ENCODE peak calls at places on chromosomes 16 and 17, in five cellular contexts. One of them, this sample, is unnamed.
A peak's percentile ranks its signal among the peaks of the same experiment; 100 is the strongest.

GRCh38 chr17:32519769-32520701 is 33.2 kb downstream of the CDK5R1 start:
- DNase-seq in H1: no peak
- DNase-seq in IMR-90: no peak
- DNase-seq in H9: peak; percentile 55
- DNase-seq in mesendoderm: peak; percentile 80
- DNase-seq in this sample: peak; percentile 35

GRCh38 chr16:62661435-62661834 is 625.2 kb upstream of the CDH8 start:
- DNase-seq in H1: no peak
- DNase-seq in IMR-90: no peak
- DNase-seq in H9: no peak
- DNase-seq in mesendoderm: no peak
- DNase-seq in this sample: no peak

GRCh38 chr17:51869387-51869786 is 289.1 kb downstream of the CA10 start:
- DNase-seq in H1: no peak
- DNase-seq in IMR-90: no peak
- DNase-seq in H9: peak; percentile 54
- DNase-seq in mesendoderm: peak; percentile 71
- DNase-seq in this sample: peak; percentile 73

GRCh38 chr17:29778936-29779811 is 150.9 kb downstream of the SSH2 start:
- DNase-seq in H1: no peak
- DNase-seq in IMR-90: peak; percentile 46
- DNase-seq in H9: peak; percentile 61
- DNase-seq in mesendoderm: peak; percentile 42
- DNase-seq in this sample: peak; percentile 43

GRCh38 chr17:75194879-75195278 is 10.6 kb upstream of the NUP85 start:
- DNase-seq in H1: no peak
- DNase-seq in IMR-90: no peak
- DNase-seq in H9: no peak
- DNase-seq in mesendoderm: no peak
- DNase-seq in this sample: no peak

GRCh38 chr17:48310748-48311213 is 119.2 kb downstream of the SKAP1 start:
- DNase-seq in H1: no peak
- DNase-seq in IMR-90: no peak
- DNase-seq in H9: peak; percentile 39
- DNase-seq in mesendoderm: no peak
- DNase-seq in this sample: peak; percentile 33

GRCh38 chr17:81092518-81093095 is 57.7 kb downstream of the BAIAP2 start:
- DNase-seq in H1: no peak
- DNase-seq in IMR-90: no peak
- DNase-seq in H9: no peak
- DNase-seq in mesendoderm: no peak
- DNase-seq in this sample: no peak

GRCh38 chr17:3750926-3751325 is 27.2 kb downstream of the HASPIN start:
- DNase-seq in H1: no peak
- DNase-seq in IMR-90: no peak
- DNase-seq in H9: no peak
- DNase-seq in mesendoderm: no peak
- DNase-seq in this sample: no peak

GRCh38 chr16:57167951-57168350 is 17.9 kb downstream of the PSME3IP1 start:
- DNase-seq in H1: no peak
- DNase-seq in IMR-90: peak; percentile 83
- DNase-seq in H9: no peak
- DNase-seq in mesendoderm: peak; percentile 64
- DNase-seq in this sample: peak; percentile 44

GRCh38 chr16:51306116-51306515 is 155.0 kb upstream of the SALL1 start:
- DNase-seq in H1: no peak
- DNase-seq in IMR-90: no peak
- DNase-seq in H9: no peak
- DNase-seq in mesendoderm: no peak
- DNase-seq in this sample: no peak

GRCh38 chr17:10557422-10557821 is 8.0 kb upstream of the MYH2 start:
- DNase-seq in H1: no peak
- DNase-seq in IMR-90: no peak
- DNase-seq in H9: no peak
- DNase-seq in mesendoderm: no peak
- DNase-seq in this sample: no peak

GRCh38 chr16:519841-520687 is 7.4 kb upstream of the CAPN15 start:
- DNase-seq in H1: no peak
- DNase-seq in IMR-90: no peak
- DNase-seq in H9: no peak
- DNase-seq in mesendoderm: no peak
- DNase-seq in this sample: no peak

GRCh38 chr17:79294459-79295071 is 219.9 kb downstream of the ENGASE start:
- DNase-seq in H1: peak; percentile 62
- DNase-seq in IMR-90: peak; percentile 29
- DNase-seq in H9: peak; percentile 93
- DNase-seq in mesendoderm: peak; percentile 88
- DNase-seq in this sample: peak; percentile 85

GRCh38 chr17:43674394-43674793 is 12.7 kb upstream of the MEOX1 start:
- DNase-seq in H1: no peak
- DNase-seq in IMR-90: no peak
- DNase-seq in H9: no peak
- DNase-seq in mesendoderm: no peak
- DNase-seq in this sample: no peak

GRCh38 chr17:43114101-43114691 is 11.0 kb downstream of the BRCA1 start:
- DNase-seq in H1: no peak
- DNase-seq in IMR-90: no peak
- DNase-seq in H9: no peak
- DNase-seq in mesendoderm: no peak
- DNase-seq in this sample: no peak

GRCh38 chr17:17181666-17182600 is 24.2 kb downstream of the PLD6 start:
- DNase-seq in H1: no peak
- DNase-seq in IMR-90: no peak
- DNase-seq in H9: no peak
- DNase-seq in mesendoderm: no peak
- DNase-seq in this sample: no peak

GRCh38 chr17:40418428-40418706 is 671 bp upstream of the TOP2A start:
- DNase-seq in H1: no peak
- DNase-seq in IMR-90: no peak
- DNase-seq in H9: no peak
- DNase-seq in mesendoderm: no peak
- DNase-seq in this sample: no peak

GRCh38 chr17:79758260-79758659 is 19.7 kb upstream of the CBX2 start:
- DNase-seq in H1: no peak
- DNase-seq in IMR-90: no peak
- DNase-seq in H9: no peak
- DNase-seq in mesendoderm: no peak
- DNase-seq in this sample: no peak

DNA sequence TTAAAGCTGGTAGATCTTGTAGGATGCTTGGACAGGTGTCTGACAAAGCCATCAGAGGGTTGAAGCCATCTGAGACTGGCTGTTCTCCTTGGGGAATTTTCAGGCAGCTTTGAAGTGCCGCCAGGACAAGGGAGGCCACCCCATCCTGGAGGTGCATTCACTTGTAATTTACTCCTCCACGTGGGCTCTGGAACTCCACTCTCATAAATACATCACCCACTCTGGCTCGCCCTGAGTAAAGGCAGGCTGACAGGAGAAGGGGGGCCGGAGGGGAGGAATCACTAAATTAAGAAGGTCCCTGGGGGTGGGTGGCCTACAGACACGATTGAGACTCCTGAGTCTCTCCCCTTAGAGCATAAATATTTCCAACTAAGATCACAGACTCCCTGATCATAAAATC is 56.3 kb upstream of the HNF1B start:
- DNase-seq in H1: no peak
- DNase-seq in IMR-90: no peak
- DNase-seq in H9: no peak
- DNase-seq in mesendoderm: no peak
- DNase-seq in this sample: no peak
- H2AK5ac ChIP-seq in H1: no peak overlapping the region
- H2AK5ac ChIP-seq in IMR-90: no peak overlapping the region
- H2AK5ac ChIP-seq in H9: no peak overlapping the region
- H2AK5ac ChIP-seq in mesendoderm: no peak overlapping the region
- H2AK5ac ChIP-seq in this sample: no peak overlapping the region

DNA sequence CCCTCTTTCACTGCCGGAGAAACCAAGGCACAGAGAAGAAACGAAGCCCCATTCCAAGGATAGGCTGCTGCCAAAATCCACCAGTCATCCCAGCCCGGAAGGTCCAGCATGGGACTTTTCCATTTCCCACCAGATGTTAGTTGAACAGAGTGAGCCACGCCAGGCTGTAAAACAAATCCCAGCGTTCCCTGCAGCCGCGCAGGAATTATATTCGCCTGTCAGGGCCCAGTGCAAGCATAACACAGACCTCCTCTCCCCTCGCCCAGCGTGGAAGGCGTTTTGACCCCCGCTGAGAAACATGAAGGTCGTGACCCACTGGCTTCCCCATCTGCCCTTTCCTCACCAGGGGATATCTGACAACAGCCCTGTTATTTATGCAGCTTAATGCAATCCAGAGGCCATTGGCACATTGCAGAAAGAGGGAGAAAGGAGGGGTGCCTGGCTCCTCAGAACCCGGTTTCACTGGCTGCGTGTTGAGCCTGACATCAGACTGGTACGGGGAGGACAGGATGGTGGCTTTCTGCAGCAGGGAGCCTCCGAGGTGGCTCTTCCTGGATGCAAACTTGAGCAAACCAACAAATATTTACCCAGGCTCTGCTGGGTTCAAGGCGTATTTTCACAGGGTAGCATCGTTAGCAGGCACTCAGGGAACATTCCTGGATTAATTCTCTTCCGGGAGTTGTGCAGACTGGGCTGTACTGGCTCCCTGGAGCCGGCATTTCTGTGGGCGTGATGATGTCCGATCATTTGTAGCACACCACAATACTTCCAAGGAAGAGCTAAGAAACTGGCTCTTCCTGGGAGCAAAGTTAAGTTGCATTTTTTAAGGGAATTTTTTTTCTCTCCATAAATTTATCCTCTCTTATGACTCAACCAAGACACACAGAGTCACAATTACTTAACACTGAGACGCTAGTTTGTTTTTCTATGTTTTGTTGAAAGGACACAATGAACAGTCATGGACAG is 211.9 kb upstream of the FOXF1 start:
- DNase-seq in H1: no peak
- DNase-seq in IMR-90: peak; percentile 88
- DNase-seq in H9: no peak
- DNase-seq in mesendoderm: no peak
- DNase-seq in this sample: no peak
- H4K8ac ChIP-seq in H1: no peak overlapping the region
- H4K8ac ChIP-seq in IMR-90: peak overlapping the region; percentile 53
- H4K8ac ChIP-seq in H9: no peak overlapping the region
- H4K8ac ChIP-seq in mesendoderm: no peak overlapping the region
- H4K8ac ChIP-seq in this sample: no peak overlapping the region

DNA sequence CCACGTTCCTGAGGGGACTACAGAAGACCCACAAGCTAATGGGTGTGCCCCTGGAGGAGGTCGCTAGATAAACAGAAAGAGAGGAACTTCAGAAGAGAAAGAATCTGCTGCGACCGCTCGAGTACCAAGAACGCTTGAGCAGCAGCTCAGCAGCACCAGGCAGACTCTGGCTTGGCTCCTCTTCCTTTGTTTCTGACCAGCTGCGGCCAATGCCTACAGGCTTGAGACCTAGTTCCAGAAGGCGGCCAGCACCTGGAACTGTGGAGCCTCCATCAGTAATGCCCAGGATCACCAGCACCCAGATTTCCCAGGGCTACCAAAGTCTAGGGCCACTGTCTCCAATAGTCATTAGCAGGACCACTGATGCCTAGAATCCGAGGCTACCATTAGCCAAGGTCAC is 26.0 kb upstream of the GOSR2 start:
- DNase-seq in H1: no peak
- DNase-seq in IMR-90: no peak
- DNase-seq in H9: no peak
- DNase-seq in mesendoderm: no peak
- DNase-seq in this sample: no peak
- H2BK120ac ChIP-seq in H1: no peak overlapping the region
- H2BK120ac ChIP-seq in IMR-90: no peak overlapping the region
- H2BK120ac ChIP-seq in H9: no peak overlapping the region
- H2BK120ac ChIP-seq in mesendoderm: no peak overlapping the region
- H2BK120ac ChIP-seq in this sample: no peak overlapping the region

GRCh38 chr17:924711-925480 is 54.7 kb downstream of the NXN start:
- DNase-seq in H1: no peak
- DNase-seq in IMR-90: no peak
- DNase-seq in H9: peak; percentile 69
- DNase-seq in mesendoderm: peak; percentile 81
- DNase-seq in this sample: no peak
- H2AK5ac ChIP-seq in H1: no peak overlapping the region
- H2AK5ac ChIP-seq in IMR-90: peak overlapping the region; percentile 68
- H2AK5ac ChIP-seq in H9: no peak overlapping the region
- H2AK5ac ChIP-seq in mesendoderm: peak overlapping the region; percentile 23
- H2AK5ac ChIP-seq in this sample: no peak overlapping the region

GRCh38 chr17:73431401-73432205 is 119.8 kb upstream of the CDC42EP4 start:
- DNase-seq in H1: no peak
- DNase-seq in IMR-90: no peak
- DNase-seq in H9: peak; percentile 30
- DNase-seq in mesendoderm: no peak
- DNase-seq in this sample: no peak
- H4K8ac ChIP-seq in H1: no peak overlapping the region
- H4K8ac ChIP-seq in IMR-90: no peak overlapping the region
- H4K8ac ChIP-seq in H9: no peak overlapping the region
- H4K8ac ChIP-seq in mesendoderm: no peak overlapping the region
- H4K8ac ChIP-seq in this sample: no peak overlapping the region

GRCh38 chr17:77364381-77364911 is 223.7 kb downstream of the SEC14L1 start:
- DNase-seq in H1: no peak
- DNase-seq in IMR-90: no peak
- DNase-seq in H9: no peak
- DNase-seq in mesendoderm: no peak
- DNase-seq in this sample: no peak
- H2BK120ac ChIP-seq in H1: no peak overlapping the region
- H2BK120ac ChIP-seq in IMR-90: peak overlapping the region; percentile 100
- H2BK120ac ChIP-seq in H9: no peak overlapping the region
- H2BK120ac ChIP-seq in mesendoderm: no peak overlapping the region
- H2BK120ac ChIP-seq in this sample: no peak overlapping the region

DNA sequence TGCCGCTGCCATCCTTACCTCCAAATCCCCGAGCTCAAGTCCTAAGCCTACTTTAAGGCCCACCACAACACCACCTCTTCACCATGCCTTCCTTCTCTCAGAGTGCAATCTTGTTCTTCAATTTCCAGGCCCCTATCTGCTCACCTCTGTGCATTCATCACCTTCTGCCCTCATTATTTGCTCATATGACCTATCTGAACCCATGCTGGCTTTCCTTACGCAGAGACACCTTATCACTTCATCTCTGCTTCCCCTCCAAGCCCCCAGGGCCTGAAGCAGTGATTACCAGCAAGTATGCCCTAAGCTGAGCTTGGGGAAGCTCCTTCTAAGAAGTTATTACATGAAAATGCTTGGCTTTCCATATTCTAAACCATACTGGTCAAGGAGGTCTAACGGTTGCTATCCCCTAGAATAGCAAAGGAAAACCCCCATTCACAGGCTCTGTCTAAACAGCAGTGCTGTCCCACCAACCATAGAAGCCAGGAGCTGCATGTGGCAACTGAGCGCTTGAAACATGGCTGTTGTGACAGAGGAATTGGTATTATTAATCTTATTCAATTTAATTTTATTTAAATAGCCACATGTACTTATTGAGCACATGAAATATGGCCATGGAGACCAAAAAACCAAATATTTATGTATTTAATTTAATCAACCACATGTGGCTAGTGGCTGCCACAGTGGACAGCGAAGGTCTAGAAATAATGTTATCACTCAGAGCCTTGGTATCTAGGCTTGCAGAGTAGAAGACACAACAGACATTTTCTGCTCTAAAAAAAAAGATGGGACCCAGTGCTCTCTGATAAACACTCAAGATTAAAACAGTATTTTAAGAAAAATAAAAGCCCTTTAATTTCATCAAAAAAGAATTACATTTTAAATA is 13.9 kb downstream of the USP7 start:
- DNase-seq in H1: no peak
- DNase-seq in IMR-90: no peak
- DNase-seq in H9: no peak
- DNase-seq in mesendoderm: peak; percentile 81
- DNase-seq in this sample: no peak
- H2AK5ac ChIP-seq in H1: no peak overlapping the region
- H2AK5ac ChIP-seq in IMR-90: no peak overlapping the region
- H2AK5ac ChIP-seq in H9: no peak overlapping the region
- H2AK5ac ChIP-seq in mesendoderm: no peak overlapping the region
- H2AK5ac ChIP-seq in this sample: no peak overlapping the region